ENCODE peak calls at places on chromosomes 3 and 15, in four cellular contexts. U is OCI-LY7; O is effector memory CD4-positive, alpha-beta T cell; N is adipocyte. W is an unnamed sample.

GRCh38 chr15:79673416-79674123 is 223.2 kb downstream of the MTHFS start:
- DNase-seq in U (no peak), O (no peak), N (peak; percentile 47), W (no peak)

GRCh38 chr3:26712211-26713026 is 89.8 kb downstream of the LRRC3B start:
- DNase-seq in U (peak; percentile 63), O (no peak), N (peak; percentile 40), W (no peak)

GRCh38 chr15:31004220-31004733 is 12.8 kb upstream of the MTMR10 start:
- DNase-seq in U (peak; percentile 83), O (no peak), N (no peak), W (peak; percentile 51)

GRCh38 chr3:34212671-34213070 is 414.2 kb downstream of the PDCD6IP start:
- DNase-seq in U (no peak), O (no peak), N (peak; percentile 90), W (no peak)

GRCh38 chr3:31934018-31934417 is 47.0 kb downstream of the OSBPL10 start:
- DNase-seq in U (peak; percentile 66), O (no peak), N (peak; percentile 46), W (no peak)

GRCh38 chr15:45401665-45402161 is 23.4 kb upstream of the GATM start:
- DNase-seq in U (no peak), O (no peak), N (no peak), W (no peak)

GRCh38 chr3:7953449-7954015 is 548.1 kb upstream of the LMCD1 start:
- DNase-seq in U (no peak), O (no peak), N (no peak), W (no peak)

GRCh38 chr3:182234881-182235280 is 523.2 kb downstream of the SOX2 start:
- DNase-seq in U (no peak), O (no peak), N (no peak), W (no peak)

GRCh38 chr3:61807865-61808276 is 246.5 kb downstream of the PTPRG start:
- DNase-seq in U (no peak), O (no peak), N (peak; percentile 84), W (no peak)

GRCh38 chr3:36907911-36908646 is 36.8 kb downstream of the TRANK1 start:
- DNase-seq in U (peak; percentile 73), O (peak; percentile 68), N (peak; percentile 80), W (no peak)

GRCh38 chr15:51450001-51450400 is 108.5 kb downstream of the GLDN start:
- DNase-seq in U (no peak), O (no peak), N (no peak), W (no peak)

GRCh38 chr15:47622058-47622457 is 95.2 kb upstream of the SEMA6D start:
- DNase-seq in U (no peak), O (no peak), N (no peak), W (no peak)

GRCh38 chr15:58387130-58387529 is 44.7 kb upstream of the LIPC start:
- DNase-seq in U (no peak), O (no peak), N (peak; percentile 55), W (no peak)

GRCh38 chr3:8656240-8656639 is 11.6 kb upstream of the SSUH2 start:
- DNase-seq in U (no peak), O (no peak), N (no peak), W (no peak)

GRCh38 chr3:125073506-125073905 is 17.7 kb upstream of the HEG1 start:
- DNase-seq in U (no peak), O (no peak), N (no peak), W (no peak)

DNA sequence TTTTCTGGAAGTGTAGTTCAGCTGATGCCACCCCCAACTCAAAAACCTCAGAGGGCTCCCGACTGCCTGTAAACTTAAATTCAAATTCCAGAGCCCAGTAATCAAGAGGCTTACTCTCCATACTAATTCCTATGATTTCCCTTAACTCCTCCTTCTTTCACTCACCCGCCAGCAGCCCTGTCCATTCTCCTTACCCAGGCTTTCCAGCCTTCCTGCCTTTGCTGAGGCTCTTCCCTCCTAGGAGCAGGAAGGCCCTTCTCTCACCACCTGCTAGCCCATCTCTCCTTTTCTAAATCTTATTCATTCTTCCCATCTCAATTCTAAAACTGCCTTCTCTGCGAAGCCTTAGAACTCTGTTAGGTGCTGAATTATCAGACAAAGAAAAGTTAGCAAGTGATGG is 30.4 kb downstream of the RORA start:
- DNase-seq in U (no peak), O (no peak), N (no peak), W (no peak)
- H3K4me1 ChIP-seq in U (no peaks in the 10 kb centered on the region), O (no peaks in the 10 kb centered on the region), N (peaks cover 10% of the 10 kb centered on the region), W (no peaks in the 10 kb centered on the region)

GRCh38 chr15:72907733-72908132 is 124.2 kb upstream of the ADPGK start:
- DNase-seq in U (no peak), O (no peak), N (no peak), W (no peak)

GRCh38 chr15:72902929-72903260 is 119.3 kb upstream of the ADPGK start:
- DNase-seq in U (no peak), O (no peak), N (no peak), W (no peak)

GRCh38 chr15:72902245-72902928 is 118.8 kb upstream of the ADPGK start:
- DNase-seq in U (no peak), O (no peak), N (peak; percentile 1), W (peak; percentile 91)
- H3K4me1 ChIP-seq in U (no peaks in the 10 kb centered on the region), O (no peaks in the 10 kb centered on the region), N (peaks cover 18% of the 10 kb centered on the region), W (peaks cover 3% of the 10 kb centered on the region)

GRCh38 chr15:92158426-92158825 is 235.3 kb upstream of the ST8SIA2 start:
- DNase-seq in U (no peak), O (no peak), N (no peak), W (no peak)

GRCh38 chr15:92161039-92161670 is 232.5 kb upstream of the ST8SIA2 start:
- DNase-seq in U (peak; percentile 42), O (no peak), N (no peak), W (no peak)

GRCh38 chr15:92159906-92160841 is 233.5 kb upstream of the ST8SIA2 start:
- DNase-seq in U (no peak), O (no peak), N (no peak), W (no peak)

GRCh38 chr15:92157666-92158298 is 235.9 kb upstream of the ST8SIA2 start:
- DNase-seq in U (no peak), O (no peak), N (no peak), W (no peak)

GRCh38 chr15:92159481-92159880 is 234.2 kb upstream of the ST8SIA2 start:
- DNase-seq in U (no peak), O (no peak), N (no peak), W (no peak)
- H3K4me1 ChIP-seq in U (peaks cover 15% of the 10 kb centered on the region), O (no peaks in the 10 kb centered on the region), N (no peaks in the 10 kb centered on the region), W (no peaks in the 10 kb centered on the region)

GRCh38 chr3:28228623-28229022 is 12.8 kb upstream of the CMC1 start:
- DNase-seq in U (no peak), O (no peak), N (no peak), W (no peak)
- H3K4me1 ChIP-seq in U (no peaks in the 10 kb centered on the region), O (no peaks in the 10 kb centered on the region), N (no peaks in the 10 kb centered on the region), W (no peaks in the 10 kb centered on the region)

GRCh38 chr3:195148553-195148952 is 122.4 kb downstream of the XXYLT1 start:
- DNase-seq in U (peak; percentile 78), O (no peak), N (no peak), W (no peak)
- H3K4me1 ChIP-seq in U (peaks cover 72% of the 10 kb centered on the region), O (no peaks in the 10 kb centered on the region), N (peaks cover 11% of the 10 kb centered on the region), W (no peaks in the 10 kb centered on the region)

DNA sequence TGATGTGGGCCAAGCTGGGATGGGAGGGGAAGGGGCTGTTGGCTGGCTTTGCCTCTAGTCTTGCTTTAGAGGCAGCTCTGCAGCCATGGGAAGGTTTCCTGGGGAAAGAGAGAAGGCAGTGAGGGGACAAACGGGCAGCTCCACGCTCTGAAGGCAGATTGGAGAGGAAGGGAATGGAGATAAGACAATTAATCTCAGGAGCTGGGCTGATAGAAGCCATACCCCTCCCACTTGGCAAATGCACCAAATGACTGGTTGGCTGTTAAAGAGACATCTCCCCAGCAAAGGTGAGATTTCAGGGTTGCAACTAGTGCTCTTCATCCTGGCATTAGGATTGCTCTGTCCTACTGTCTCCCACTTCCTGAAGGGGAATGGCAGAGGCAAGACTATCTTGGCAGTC is 4.7 kb downstream of the RASGRP1 start:
- DNase-seq in U (no peak), O (no peak), N (no peak), W (no peak)
- H3K4me1 ChIP-seq in U (peaks cover 23% of the 10 kb centered on the region), O (peaks cover 74% of the 10 kb centered on the region), N (peaks cover 13% of the 10 kb centered on the region), W (no peaks in the 10 kb centered on the region)